ENCODE peak calls at places on chromosomes 13 and 19, in four cellular contexts. O is A549, F is NCI-H345, R is HuH-7.5. Z is an unnamed sample.

GRCh38 chr13:77429320-77430142 is 102.6 kb upstream of the MYCBP2 start:
- DNase-seq in O (no peak), R (no peak), F (no peak), Z (peak)

GRCh38 chr19:2523630-2524311 is 47.8 kb downstream of the GADD45B start:
- DNase-seq in R (no peak), O (peak), F (no peak), Z (peak)

GRCh38 chr19:43634877-43635560 is 4.6 kb downstream of the CADM4 start:
- DNase-seq in R (no peak), F (no peak), O (no peak), Z (peak)

GRCh38 chr13:29100739-29101138 is 280.6 kb downstream of the MTUS2 start:
- DNase-seq in F (no peak), O (no peak), R (no peak), Z (no peak)

GRCh38 chr19:35633727-35634440 is 5.0 kb downstream of the RBM42 start:
- DNase-seq in O (no peak), F (no peak), R (no peak), Z (no peak)

GRCh38 chr13:79270859-79271258 is 135.2 kb downstream of the RBM26 start:
- DNase-seq in R (no peak), F (no peak), O (no peak), Z (no peak)

GRCh38 chr19:35513975-35514809 is 743 bp upstream of the DMKN start:
- DNase-seq in R (no peak), O (no peak), F (no peak), Z (peak)

GRCh38 chr13:41352935-41353801 is 42.1 kb downstream of the NAA16 start:
- DNase-seq in F (peak), O (peak), R (peak), Z (peak)

GRCh38 chr19:43148233-43148632 is 38.1 kb downstream of the PSG5 start:
- DNase-seq in F (no peak), R (no peak), O (no peak), Z (peak)

Z was measured in fibroblast of villous mesenchyme.